ENCODE peak calls at places on chromosomes 5 and 9, in nine cellular contexts. V is CD8-positive, alpha-beta T cell; A is PC-3; J is heart right ventricle; X is Caco-2; E is sigmoid colon; Q is PC-9; P is RWPE2; T is GM23338. I is an unnamed sample.

GRCh38 chr9:72628191-72628590 is 106.8 kb downstream of the TMC1 start:
- DNase-seq in P (no peak), E (no peak), J (no peak), Q (no peak), T (no peak), V (no peak), A (no peak), X (no peak), I (no peak)

GRCh38 chr9:17528859-17529258 is 50.0 kb upstream of the SH3GL2 start:
- DNase-seq in Q (no peak), A (peak; percentile 42), V (no peak), T (peak; percentile 53), X (no peak), E (no peak), J (no peak), P (no peak), I (no peak)

GRCh38 chr9:27125030-27125429 is 16.0 kb downstream of the TEK start:
- DNase-seq in T (no peak), X (no peak), J (peak; percentile 49), A (peak; percentile 94), V (no peak), Q (peak; percentile 53), P (peak; percentile 58), E (peak; percentile 93), I (peak; percentile 48)

GRCh38 chr5:79091064-79091463 is 20.5 kb upstream of the BHMT start:
- DNase-seq in J (no peak), A (no peak), T (no peak), P (no peak), X (no peak), E (no peak), V (no peak), Q (no peak), I (no peak)

GRCh38 chr5:30596495-30597064 is 596.9 kb upstream of the CDH6 start:
- DNase-seq in J (no peak), P (no peak), E (no peak), A (no peak), V (no peak), X (no peak), T (no peak), Q (no peak), I (no peak)

GRCh38 chr9:95516736-95517558 is at the start of gene PTCH1:
- DNase-seq in T (peak; percentile 87), V (peak; percentile 52), Q (no peak), A (peak; percentile 19), X (peak; percentile 55), P (no peak), J (peak; percentile 47), E (peak; percentile 79), I (peak; percentile 38)

GRCh38 chr5:179311091-179311470 is 34.2 kb downstream of the ADAMTS2 start:
- DNase-seq in Q (no peak), J (peak; percentile 8), A (no peak), T (no peak), V (no peak), P (peak; percentile 54), X (peak; percentile 24), E (peak; percentile 60), I (no peak)

GRCh38 chr5:113163328-113163727 is 186.7 kb downstream of the DCP2 start:
- DNase-seq in Q (peak; percentile 56), A (peak; percentile 78), E (no peak), V (no peak), X (no peak), T (no peak), P (no peak), J (no peak), I (no peak)

DNA sequence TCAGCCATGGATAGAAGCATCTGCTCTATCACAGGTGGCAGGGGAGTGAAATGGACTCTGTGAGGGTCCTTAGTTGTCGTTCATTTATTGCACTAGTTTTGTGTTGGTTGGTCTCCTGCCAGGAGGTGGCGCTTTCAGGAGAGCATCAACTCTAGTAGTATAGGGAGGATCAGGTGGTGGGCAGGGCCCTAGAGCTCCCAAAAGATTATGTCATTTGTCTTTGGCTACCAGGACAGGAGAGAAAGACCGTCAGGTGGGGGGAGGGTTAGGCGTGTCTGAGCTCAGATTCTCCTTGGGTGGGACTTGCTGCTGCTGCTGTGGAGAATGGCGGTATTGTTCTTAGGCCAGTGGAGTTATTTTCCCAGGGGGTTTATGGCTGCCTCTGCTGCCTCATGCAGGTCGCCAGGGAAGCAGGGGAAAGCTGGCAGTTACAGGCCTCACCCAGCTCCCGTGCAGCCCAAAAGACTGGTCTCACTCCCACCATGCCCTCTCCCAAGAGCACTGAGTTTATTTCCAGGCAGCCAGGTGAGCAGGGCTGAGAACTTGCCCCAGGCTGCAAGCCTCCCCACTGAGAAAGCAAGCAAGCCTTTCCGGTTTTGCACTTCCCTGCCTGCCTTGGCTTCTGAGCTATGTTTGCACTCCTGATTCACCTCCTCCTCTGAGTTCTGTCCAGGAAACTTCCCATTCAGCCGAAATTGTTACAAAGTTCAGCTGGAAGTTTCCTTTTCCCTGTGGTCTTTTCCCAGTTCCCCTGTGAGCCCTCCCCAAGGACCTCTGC is 317.3 kb downstream of the TAF11L14 start:
- DNase-seq in E (no peak), P (peak; percentile 71), V (no peak), Q (peak; percentile 78), J (no peak), T (peak; percentile 88), A (peak; percentile 98), X (peak; percentile 36), I (no peak)
- TF ChIP-seq CTCF in E (no peak), P (peak; percentile 22), V (no peak), Q (peak; percentile 77), J (no peak), T (peak; percentile 75), A (peak; percentile 91), X (peak; percentile 27), I (no peak)

GRCh38 chr5:157266286-157267007 is 524 bp downstream of the CYFIP2 start:
- DNase-seq in X (no peak), E (no peak), P (no peak), V (peak; percentile 59), A (peak; percentile 65), T (peak; percentile 71), Q (no peak), J (peak; percentile 31), I (no peak)

GRCh38 chr5:157267025-157267424 is 1.1 kb downstream of the CYFIP2 start:
- DNase-seq in T (no peak), Q (no peak), X (no peak), A (peak; percentile 32), P (no peak), V (no peak), J (no peak), E (no peak), I (no peak)

GRCh38 chr5:157259699-157260098 is 6.2 kb upstream of the CYFIP2 start:
- DNase-seq in E (no peak), V (no peak), A (no peak), J (no peak), Q (no peak), P (no peak), X (no peak), T (no peak), I (no peak)

GRCh38 chr5:157265714-157266285 is at the start of gene CYFIP2:
- DNase-seq in J (peak; percentile 70), P (no peak), A (peak; percentile 80), Q (no peak), V (peak; percentile 86), X (no peak), T (peak; percentile 88), E (peak; percentile 68), I (peak; percentile 40)

DNA sequence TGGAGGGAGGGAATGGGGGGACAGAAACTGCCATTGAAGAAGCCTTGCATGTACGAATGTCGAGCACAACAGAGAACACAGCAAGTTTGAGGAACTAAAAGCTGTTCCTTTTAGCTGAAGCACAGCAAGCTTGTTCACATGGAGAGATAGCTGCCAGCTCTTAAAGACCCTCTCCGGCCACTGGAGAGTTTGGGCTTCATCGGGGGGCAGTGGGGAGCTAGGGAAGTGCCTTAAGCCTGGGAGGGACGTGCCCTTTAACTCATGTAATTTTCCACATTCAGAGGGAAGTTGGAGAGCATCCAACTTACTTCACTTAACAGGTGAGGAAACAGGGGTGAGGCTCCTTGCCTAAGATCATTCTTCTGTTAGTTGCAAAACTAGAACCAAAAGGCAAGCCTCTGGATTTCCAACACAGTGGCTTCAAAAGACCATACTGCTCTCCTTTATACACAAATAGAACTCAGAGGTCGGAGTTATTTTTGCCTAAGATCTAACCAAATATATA is 2.3 kb upstream of the CYFIP2 start:
- DNase-seq in T (no peak), A (no peak), Q (no peak), P (no peak), J (no peak), X (no peak), V (no peak), E (no peak), I (no peak)
- H3K4me3 ChIP-seq in T (no peak overlapping the region), A (no peak overlapping the region), Q (no peak overlapping the region), P (no peak overlapping the region), J (no peak overlapping the region), X (no peak overlapping the region), V (no peak overlapping the region), E (no peak overlapping the region), I (no peak overlapping the region)

DNA sequence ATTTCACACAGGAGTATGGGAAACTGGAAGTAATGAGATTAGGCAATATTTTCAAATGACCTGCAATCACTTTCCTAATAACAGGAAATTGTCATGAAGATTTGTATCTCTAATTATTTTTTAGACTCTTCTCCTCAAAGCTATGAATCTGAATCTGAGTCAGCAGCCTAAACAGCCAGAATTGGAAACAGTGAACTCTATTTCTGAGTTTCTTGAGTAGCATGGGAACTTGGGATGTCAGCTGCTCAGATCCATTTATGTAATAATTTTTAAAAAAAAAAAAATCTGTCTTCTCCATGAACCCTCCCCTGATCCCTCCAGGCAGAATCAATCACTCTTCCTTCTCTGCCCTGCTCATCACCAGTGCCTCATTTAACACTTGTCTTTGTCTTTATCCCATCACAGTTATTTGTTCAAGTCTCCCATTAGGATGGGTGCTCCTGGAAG is 187.0 kb downstream of the TTLL11 start:
- DNase-seq in T (no peak), X (no peak), E (no peak), P (no peak), Q (no peak), V (no peak), J (no peak), A (no peak), I (no peak)
- H3K27me3 ChIP-seq in T (no peaks in the 10 kb centered on the region), X (no peaks in the 10 kb centered on the region), E (no peaks in the 10 kb centered on the region), P (no peaks in the 10 kb centered on the region), Q (no peaks in the 10 kb centered on the region), V (no peaks in the 10 kb centered on the region), J (no peaks in the 10 kb centered on the region), A (no peaks in the 10 kb centered on the region), I (no peaks in the 10 kb centered on the region)

DNA sequence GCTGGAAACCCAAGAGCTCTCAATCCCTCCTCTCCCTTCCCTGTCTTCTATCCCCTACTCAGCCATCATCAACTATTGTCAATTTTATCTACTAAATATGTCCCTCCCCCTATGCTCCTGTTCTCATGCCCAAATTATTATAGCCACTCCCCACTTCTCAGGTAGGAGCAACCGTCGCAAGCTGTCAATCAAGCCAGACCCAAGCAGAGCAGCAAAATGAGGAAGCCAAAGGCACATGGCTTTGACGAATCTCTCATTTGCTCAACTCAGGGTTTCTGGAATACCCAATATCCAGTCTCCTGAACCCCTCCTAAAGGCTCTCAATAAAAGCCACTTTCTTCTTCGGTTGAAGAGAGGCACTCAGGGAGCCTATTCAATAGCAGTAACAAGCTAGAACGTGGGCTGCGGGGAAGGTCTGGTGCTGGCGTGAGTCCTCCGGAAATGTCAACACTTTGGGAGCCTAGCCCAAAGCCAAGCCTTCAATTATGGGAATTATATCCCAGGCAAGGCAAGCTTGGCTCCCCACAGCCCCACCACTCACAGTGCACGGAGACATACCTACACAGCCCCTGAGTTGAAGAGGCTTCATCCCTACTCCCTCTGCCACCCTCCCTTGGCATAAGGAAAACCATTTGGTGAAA is 47.7 kb downstream of the SIL1 start:
- DNase-seq in E (no peak), X (no peak), A (no peak), Q (no peak), P (no peak), J (no peak), T (no peak), V (no peak), I (no peak)
- TF ChIP-seq CTCF in E (no peak), X (no peak), A (no peak), Q (no peak), P (no peak), J (no peak), T (no peak), V (no peak), I (no peak)

I was measured in adrenal gland.